ENCODE peak calls at places on chromosomes 3 and 15, in four cellular contexts. U, R, O and T are unnamed samples. For H3K36me3 and H3K27me3, the result is how much of the 10 kb centered on the place peaks cover.

GRCh38 chr3:52831500-52832301 is 1.2 kb upstream of the ITIH4 start:
- DNase-seq in U (no peak), R (no peak), O (peak), T (no peak)

GRCh38 chr15:80530737-80531365 is 126.7 kb downstream of the ARNT2 start:
- DNase-seq in U (no peak), R (no peak), O (no peak), T (no peak)

GRCh38 chr15:85700767-85701166 is 94.0 kb downstream of the KLHL25 start:
- DNase-seq in U (no peak), R (no peak), O (no peak), T (no peak)

GRCh38 chr15:35986072-35986666 is 440.2 kb upstream of the DPH6 start:
- DNase-seq in U (no peak), R (no peak), O (no peak), T (no peak)

GRCh38 chr15:27527490-27528067 is 556.6 kb downstream of the GABRG3 start:
- DNase-seq in U (no peak), R (no peak), O (no peak), T (no peak)

GRCh38 chr3:2523251-2523836 is 424.7 kb downstream of the CNTN4 start:
- DNase-seq in U (no peak), R (no peak), O (no peak), T (no peak)

GRCh38 chr3:153070153-153070868 is 91.7 kb upstream of the RAP2B start:
- DNase-seq in U (no peak), R (no peak), O (no peak), T (no peak)

GRCh38 chr15:98286200-98286599 is 325.7 kb downstream of the ARRDC4 start:
- DNase-seq in U (no peak), R (no peak), O (no peak), T (no peak)

GRCh38 chr3:141422961-141423582 is 54.8 kb downstream of the ZBTB38 start:
- DNase-seq in U (no peak), R (no peak), O (no peak), T (no peak)

GRCh38 chr15:67080118-67080899 is 14.9 kb downstream of the SMAD3 start:
- DNase-seq in U (no peak), R (no peak), O (no peak), T (no peak)

GRCh38 chr3:134652409-134652831 is 1.6 kb upstream of the KY start:
- DNase-seq in U (no peak), R (no peak), O (no peak), T (no peak)

GRCh38 chr3:47288966-47289910 is 6.5 kb downstream of the KLHL18 start:
- DNase-seq in U (no peak), R (no peak), O (no peak), T (no peak)

GRCh38 chr3:182562274-182562673 is 231.0 kb upstream of the ATP11B start:
- DNase-seq in U (no peak), R (no peak), O (no peak), T (no peak)

GRCh38 chr15:78541744-78542034 is 1.4 kb downstream of the PSMA4 start:
- DNase-seq in U (no peak), R (no peak), O (no peak), T (no peak)

GRCh38 chr15:90903733-90904536 is 833 bp downstream of the MAN2A2 start:
- DNase-seq in U (no peak), R (no peak), O (peak), T (peak)

GRCh38 chr15:66800584-66801235 is 98.7 kb downstream of the SMAD6 start:
- DNase-seq in U (no peak), R (no peak), O (no peak), T (no peak)

GRCh38 chr15:40083756-40084101 is 24.9 kb downstream of the BMF start:
- DNase-seq in U (no peak), R (no peak), O (no peak), T (no peak)

GRCh38 chr15:40080104-40080503 is 28.6 kb downstream of the BMF start:
- DNase-seq in U (no peak), R (no peak), O (no peak), T (no peak)

GRCh38 chr15:40081691-40082194 is 26.9 kb downstream of the BMF start:
- DNase-seq in U (no peak), R (no peak), O (no peak), T (peak)

GRCh38 chr15:40080847-40081246 is 27.8 kb downstream of the BMF start:
- DNase-seq in U (no peak), R (no peak), O (no peak), T (no peak)

GRCh38 chr15:40082195-40082868 is 26.3 kb downstream of the BMF start:
- DNase-seq in U (no peak), R (no peak), O (no peak), T (no peak)
- H3K4me3 ChIP-seq in U (no peak), R (peak), O (no peak), T (peak)

GRCh38 chr3:40511031-40511718 is 5.3 kb downstream of the ZNF620 start:
- DNase-seq in U (no peak), R (no peak), O (no peak), T (no peak)
- H3K36me3 ChIP-seq in U (under half), R (under half), O (under half), T (under half)

GRCh38 chr15:40845036-40845435 is 1.2 kb downstream of the SPINT1 start:
- DNase-seq in U (no peak), R (no peak), O (no peak), T (no peak)

GRCh38 chr15:40845511-40846284 is 1.9 kb downstream of the SPINT1 start:
- DNase-seq in U (no peak), R (no peak), O (peak), T (peak)

GRCh38 chr15:40843885-40844542 is at the start of gene SPINT1:
- DNase-seq in U (peak), R (no peak), O (peak), T (peak)

GRCh38 chr15:40843183-40843884 is 514 bp upstream of the SPINT1 start:
- DNase-seq in U (no peak), R (no peak), O (no peak), T (no peak)

GRCh38 chr15:40844543-40844981 is 714 bp downstream of the SPINT1 start:
- DNase-seq in U (peak), R (no peak), O (peak), T (no peak)
- H3K27me3 ChIP-seq in U (under half), R (under half), O (under half), T (under half)

GRCh38 chr15:70834999-70835398 is 19.0 kb downstream of the LARP6 start:
- DNase-seq in U (no peak), R (no peak), O (no peak), T (no peak)
- H3K4me3 ChIP-seq in U (no peak), R (no peak), O (no peak), T (no peak)

GRCh38 chr3:132517311-132517710 is 79.8 kb upstream of the ACKR4 start:
- DNase-seq in U (no peak), R (no peak), O (no peak), T (no peak)

GRCh38 chr3:132521921-132522320 is 75.1 kb upstream of the ACKR4 start:
- DNase-seq in U (no peak), R (no peak), O (no peak), T (no peak)

GRCh38 chr3:132522353-132522752 is 74.7 kb upstream of the ACKR4 start:
- DNase-seq in U (no peak), R (no peak), O (no peak), T (no peak)

DNA sequence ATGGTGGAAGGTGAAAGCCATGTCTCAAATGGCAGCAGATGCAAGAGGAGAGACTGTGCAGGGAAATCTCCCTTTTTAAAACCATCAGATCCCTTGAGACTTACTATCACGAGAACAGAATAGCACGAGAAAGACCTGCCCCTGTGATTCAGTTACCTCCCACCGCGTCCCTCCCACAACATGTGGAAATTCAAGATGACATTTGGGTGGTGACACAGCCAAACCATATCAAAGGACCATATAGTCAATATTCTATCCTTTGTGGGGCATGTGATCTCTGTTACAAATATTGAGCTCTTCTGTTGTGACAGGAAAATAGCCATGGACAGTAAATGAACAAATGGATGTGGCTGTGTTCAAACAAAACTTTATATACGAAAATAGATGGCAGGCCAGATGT is 77.2 kb upstream of the ACKR4 start:
- DNase-seq in U (no peak), R (no peak), O (no peak), T (no peak)
- H3K36me3 ChIP-seq in U (half or more), R (under half), O (under half), T (under half)

GRCh38 chr3:113952921-113953320 is 5.1 kb downstream of the ZDHHC23 start:
- DNase-seq in U (no peak), R (no peak), O (no peak), T (no peak)
- H3K27me3 ChIP-seq in U (under half), R (under half), O (under half), T (under half)

GRCh38 chr15:32861741-32862140 is 143.9 kb downstream of the GREM1 start:
- DNase-seq in U (no peak), R (no peak), O (no peak), T (no peak)
- H3K4me3 ChIP-seq in U (no peak), R (peak), O (no peak), T (no peak)

DNA sequence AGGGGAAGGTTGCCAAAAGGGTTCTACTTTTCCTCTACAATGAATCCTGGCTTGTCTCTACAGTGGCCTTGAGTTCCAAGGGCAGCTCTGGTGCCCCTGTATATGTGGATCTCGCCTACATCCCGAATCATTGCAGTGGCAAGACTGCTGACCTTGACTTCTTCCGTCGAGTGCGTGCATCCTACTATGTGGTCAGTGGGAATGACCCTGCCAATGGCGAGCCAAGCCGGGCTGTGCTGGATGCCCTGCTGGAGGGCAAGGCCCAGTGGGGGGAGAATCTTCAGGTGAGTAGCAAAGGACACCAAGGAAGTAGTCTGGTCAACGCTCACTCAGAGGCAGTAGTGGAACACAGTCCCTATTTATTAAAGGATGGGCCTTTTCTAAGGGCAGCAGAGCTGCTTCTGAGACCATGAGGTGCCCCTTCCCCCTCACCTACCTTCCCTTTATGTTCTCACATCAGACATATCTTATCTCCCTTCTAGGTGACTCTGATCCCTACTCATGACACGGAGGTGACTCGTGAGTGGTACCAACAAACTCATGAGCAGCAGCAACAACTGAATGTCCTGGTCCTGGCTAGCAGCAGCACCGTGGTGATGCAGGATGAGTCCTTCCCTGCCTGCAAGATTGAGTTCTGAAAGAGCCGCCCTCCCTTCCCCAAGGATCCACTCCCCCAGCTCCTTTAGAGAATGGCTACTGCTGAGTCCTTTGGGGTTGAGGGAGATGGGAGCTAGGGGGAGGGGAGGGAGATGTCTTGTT is 12.4 kb downstream of the MAP1A start:
- DNase-seq in U (no peak), R (no peak), O (no peak), T (no peak)
- H3K36me3 ChIP-seq in U (under half), R (under half), O (under half), T (under half)